ENCODE peak calls at places on chromosome 1, in five cellular contexts. N is kidney tubule cell; H is activated naive CD8-positive, alpha-beta T cell treated with anti-CD3 and anti-CD28 coated beads for 36 hours; Y is brain microvascular endothelial cell; V is right lobe of liver. I is an unnamed sample.

GRCh38 chr1:220966473-220966872 is 87.2 kb downstream of the HLX start:
- DNase-seq in H (no peak), V (no peak), Y (no peak), N (no peak), I (no peak)

GRCh38 chr1:224377676-224378006 is 21.0 kb downstream of the CNIH4 start:
- DNase-seq in V (no peak), Y (peak; percentile 38), H (peak; percentile 43), N (peak; percentile 75), I (no peak)

GRCh38 chr1:9822897-9823692 is 670 bp downstream of the CLSTN1 start:
- DNase-seq in H (peak; percentile 37), N (peak; percentile 44), V (peak; percentile 58), Y (no peak), I (no peak)

GRCh38 chr1:226019550-226019949 is 20.4 kb upstream of the SDE2 start:
- DNase-seq in N (no peak), V (no peak), Y (no peak), H (no peak), I (no peak)

GRCh38 chr1:198880818-198881597 is 242.2 kb downstream of the PTPRC start:
- DNase-seq in N (peak; percentile 89), V (no peak), Y (peak; percentile 88), H (no peak), I (peak; percentile 44)

GRCh38 chr1:2311184-2312032 is 79.9 kb downstream of the MORN1 start:
- DNase-seq in V (no peak), H (peak; percentile 63), Y (peak; percentile 19), N (peak; percentile 42), I (no peak)

GRCh38 chr1:8844421-8845063 is 27.1 kb upstream of the RERE start:
- DNase-seq in Y (no peak), H (no peak), V (no peak), N (no peak), I (no peak)

GRCh38 chr1:208565761-208566440 is 321.7 kb upstream of the PLXNA2 start:
- DNase-seq in Y (no peak), H (no peak), N (peak; percentile 73), V (no peak), I (no peak)

GRCh38 chr1:202107321-202107761 is 15.4 kb upstream of the GPR37L1 start:
- DNase-seq in V (peak; percentile 92), H (no peak), Y (no peak), N (peak; percentile 85), I (no peak)

GRCh38 chr1:85240174-85240601 is 19.3 kb downstream of the C1orf52 start:
- DNase-seq in V (no peak), H (no peak), Y (no peak), N (peak; percentile 29), I (no peak)

GRCh38 chr1:24118410-24119242 is 6.7 kb upstream of the MYOM3 start:
- DNase-seq in V (no peak), Y (no peak), N (peak; percentile 35), H (no peak), I (no peak)

GRCh38 chr1:156385534-156386031 is 16.6 kb downstream of the RHBG start:
- DNase-seq in Y (peak; percentile 55), N (peak; percentile 62), V (no peak), H (peak; percentile 58), I (peak; percentile 21)

GRCh38 chr1:28902738-28903137 is 11.6 kb upstream of the EPB41 start:
- DNase-seq in N (no peak), V (no peak), Y (no peak), H (no peak), I (no peak)

GRCh38 chr1:202592141-202592540 is 118.1 kb downstream of the SYT2 start:
- DNase-seq in N (peak; percentile 26), Y (no peak), H (peak; percentile 15), V (no peak), I (no peak)

GRCh38 chr1:154403983-154404382 is 1.2 kb upstream of the IL6R start:
- DNase-seq in H (no peak), V (no peak), Y (no peak), N (no peak), I (no peak)

GRCh38 chr1:116115476-116115875 is 4.3 kb downstream of the MAB21L3 start:
- DNase-seq in H (no peak), V (no peak), N (peak; percentile 99), Y (peak; percentile 83), I (no peak)

GRCh38 chr1:161021168-161021958 is 411 bp upstream of the F11R start:
- DNase-seq in Y (peak; percentile 28), N (peak; percentile 99), H (peak; percentile 85), V (peak; percentile 98), I (no peak)

GRCh38 chr1:7406641-7407546 is 364.2 kb upstream of the VAMP3 start:
- DNase-seq in H (no peak), Y (no peak), N (no peak), V (no peak), I (no peak)

GRCh38 chr1:168932539-168932938 is 174.0 kb upstream of the ATP1B1 start:
- DNase-seq in N (no peak), V (no peak), Y (peak; percentile 12), H (no peak), I (no peak)

GRCh38 chr1:179012033-179012432 is 13.7 kb upstream of the FAM20B start:
- DNase-seq in Y (no peak), H (no peak), V (no peak), N (no peak), I (no peak)

I was measured in SW 1271.